ENCODE peak calls at places on chromosome 3, in five cellular contexts. L, C, R, A and E are unnamed samples.

GRCh38 chr3:20323307-20323927 is 137.4 kb upstream of the SGO1 start:
- DNase-seq in R (no peak), A (no peak), L (no peak), C (no peak), E (no peak)

GRCh38 chr3:27715454-27715806 is 6.7 kb downstream of the EOMES start:
- DNase-seq in A (no peak), R (no peak), C (no peak), L (no peak), E (no peak)

GRCh38 chr3:112651076-112651475 is 10.1 kb upstream of the CCDC80 start:
- DNase-seq in R (no peak), C (no peak), L (no peak), A (no peak), E (no peak)

GRCh38 chr3:70853161-70853560 is 540.7 kb upstream of the MDFIC2 start:
- DNase-seq in C (no peak), A (no peak), R (no peak), L (no peak), E (no peak)

GRCh38 chr3:194134231-194134756 is 1.7 kb upstream of the HES1 start:
- DNase-seq in C (peak; percentile 69), A (peak; percentile 71), L (peak; percentile 47), R (no peak), E (peak; percentile 37)

GRCh38 chr3:173584093-173584833 is 186.7 kb downstream of the NLGN1 start:
- DNase-seq in C (no peak), L (no peak), A (no peak), R (no peak), E (no peak)

GRCh38 chr3:67113802-67114407 is 115.8 kb downstream of the KBTBD8 start:
- DNase-seq in C (peak; percentile 91), A (peak; percentile 83), L (peak; percentile 46), R (peak; percentile 71), E (peak; percentile 68)

GRCh38 chr3:77059354-77059753 is 19.5 kb downstream of the ROBO2 start:
- DNase-seq in L (no peak), A (no peak), R (no peak), C (no peak), E (no peak)

GRCh38 chr3:127690106-127690505 is 17.4 kb downstream of the ABTB1 start:
- DNase-seq in L (no peak), R (no peak), C (no peak), A (no peak), E (no peak)

GRCh38 chr3:194871864-194872668 is 186.4 kb downstream of the FAM43A start:
- DNase-seq in L (peak; percentile 33), C (no peak), A (no peak), R (no peak), E (no peak)

GRCh38 chr3:152438706-152439105 is 170.0 kb downstream of the MBNL1 start:
- DNase-seq in C (no peak), A (no peak), R (no peak), L (no peak), E (no peak)

GRCh38 chr3:71581981-71582611 is 1.4 kb downstream of the FOXP1 start:
- DNase-seq in L (peak; percentile 18), R (peak; percentile 34), A (peak; percentile 67), C (no peak), E (peak; percentile 27)

GRCh38 chr3:50345586-50345985 is at the start of gene ZMYND10:
- DNase-seq in C (peak; percentile 84), R (peak; percentile 59), A (peak; percentile 64), L (no peak), E (peak; percentile 79)

GRCh38 chr3:47133641-47134040 is 30.3 kb downstream of the SETD2 start:
- DNase-seq in L (no peak), C (no peak), A (no peak), R (no peak), E (no peak)

GRCh38 chr3:81041331-81041730 is 720.1 kb downstream of the GBE1 start:
- DNase-seq in R (no peak), A (no peak), L (no peak), C (no peak), E (no peak)

GRCh38 chr3:37668831-37669610 is 192.7 kb upstream of the CTDSPL start:
- DNase-seq in C (no peak), L (no peak), R (no peak), A (no peak), E (no peak)

GRCh38 chr3:115512565-115513410 is 110.5 kb upstream of the GAP43 start:
- DNase-seq in C (no peak), A (no peak), R (no peak), L (no peak), E (no peak)

GRCh38 chr3:193996641-193997089 is 139.3 kb upstream of the HES1 start:
- DNase-seq in A (no peak), L (no peak), R (no peak), C (no peak), E (no peak)

GRCh38 chr3:186283651-186284445 is 78.2 kb downstream of the DGKG start:
- DNase-seq in A (no peak), C (no peak), R (no peak), L (peak; percentile 85), E (no peak)

GRCh38 chr3:113018461-113019181 is 27.8 kb downstream of the GTPBP8 start:
- DNase-seq in C (no peak), L (no peak), R (no peak), A (no peak), E (no peak)

GRCh38 chr3:146539315-146539714 is 5.1 kb downstream of the PLSCR1 start:
- DNase-seq in L (no peak), R (no peak), C (no peak), A (no peak), E (no peak)

GRCh38 chr3:23402728-23403505 is 199.8 kb downstream of the UBE2E2 start:
- DNase-seq in R (no peak), L (no peak), C (no peak), A (no peak), E (no peak)

GRCh38 chr3:4493931-4494806 is 1.0 kb downstream of the ITPR1 start:
- DNase-seq in L (peak; percentile 26), C (peak; percentile 62), R (no peak), A (peak; percentile 46), E (no peak)

GRCh38 chr3:14483286-14483685 is 56.9 kb downstream of the GRIP2 start:
- DNase-seq in C (no peak), L (no peak), A (no peak), R (no peak), E (no peak)

GRCh38 chr3:189806171-189806951 is 175.2 kb downstream of the TP63 start:
- DNase-seq in L (no peak), R (no peak), A (no peak), C (no peak), E (no peak)

GRCh38 chr3:142958707-142959106 is 4.8 kb downstream of the PAQR9 start:
- DNase-seq in A (no peak), R (no peak), L (peak; percentile 37), C (no peak), E (no peak)